ENCODE peak calls at places on chromosomes 2 and 18, in nine cellular contexts. I is Karpas-422, B is MM.1S, Z is HCT116, T is PC-3, Q is OCI-LY7, L is GM23338, W is GM23248, V is hepatocyte. S is an unnamed sample.

GRCh38 chr2:141003967-141004657 is 1126.7 kb downstream of the LRP1B start:
- DNase-seq in Z (no peak), T (no peak), Q (no peak), I (no peak), V (no peak), L (no peak), W (no peak), B (no peak), S (no peak)

GRCh38 chr2:98486374-98486981 is 41.8 kb downstream of the INPP4A start:
- DNase-seq in Z (no peak), W (peak; percentile 11), Q (peak; percentile 25), I (peak; percentile 49), B (peak; percentile 78), T (no peak), V (no peak), L (no peak), S (peak; percentile 25)

GRCh38 chr2:105604938-105605337 is 139.8 kb upstream of the NCK2 start:
- DNase-seq in B (no peak), I (no peak), V (no peak), L (no peak), Z (no peak), W (peak; percentile 13), Q (no peak), T (no peak), S (no peak)

GRCh38 chr2:138081225-138082073 is 117.2 kb downstream of the HNMT start:
- DNase-seq in W (no peak), T (peak; percentile 51), B (no peak), Z (no peak), V (no peak), I (no peak), L (no peak), Q (no peak), S (no peak)

GRCh38 chr18:2413352-2413751 is 158.0 kb downstream of the METTL4 start:
- DNase-seq in I (no peak), W (no peak), B (no peak), Z (no peak), V (no peak), Q (no peak), L (no peak), T (no peak), S (no peak)

GRCh38 chr2:34241905-34242740 is 643.0 kb upstream of the FAM98A start:
- DNase-seq in I (no peak), W (no peak), Q (no peak), T (no peak), V (peak; percentile 39), L (no peak), B (peak; percentile 27), Z (no peak), S (no peak)

GRCh38 chr18:50465211-50466153 is 90.6 kb downstream of the SKA1 start:
- DNase-seq in Q (no peak), W (no peak), I (no peak), T (no peak), V (no peak), L (no peak), Z (no peak), B (no peak), S (no peak)

GRCh38 chr2:117470311-117471095 is 344.0 kb upstream of the DDX18 start:
- DNase-seq in L (peak; percentile 93), W (peak; percentile 32), I (peak; percentile 92), Z (peak; percentile 6), Q (peak; percentile 63), T (peak; percentile 43), B (peak; percentile 64), V (peak; percentile 61), S (peak; percentile 4)

GRCh38 chr2:150860301-150860700 is 372.8 kb upstream of the RND3 start:
- DNase-seq in W (no peak), Z (no peak), T (peak; percentile 70), I (no peak), B (no peak), Q (no peak), V (no peak), L (no peak), S (no peak)

GRCh38 chr2:47083485-47083884 is 71.6 kb downstream of the STPG4 start:
- DNase-seq in V (no peak), Q (no peak), B (no peak), Z (no peak), I (no peak), T (no peak), W (no peak), L (no peak), S (no peak)

DNA sequence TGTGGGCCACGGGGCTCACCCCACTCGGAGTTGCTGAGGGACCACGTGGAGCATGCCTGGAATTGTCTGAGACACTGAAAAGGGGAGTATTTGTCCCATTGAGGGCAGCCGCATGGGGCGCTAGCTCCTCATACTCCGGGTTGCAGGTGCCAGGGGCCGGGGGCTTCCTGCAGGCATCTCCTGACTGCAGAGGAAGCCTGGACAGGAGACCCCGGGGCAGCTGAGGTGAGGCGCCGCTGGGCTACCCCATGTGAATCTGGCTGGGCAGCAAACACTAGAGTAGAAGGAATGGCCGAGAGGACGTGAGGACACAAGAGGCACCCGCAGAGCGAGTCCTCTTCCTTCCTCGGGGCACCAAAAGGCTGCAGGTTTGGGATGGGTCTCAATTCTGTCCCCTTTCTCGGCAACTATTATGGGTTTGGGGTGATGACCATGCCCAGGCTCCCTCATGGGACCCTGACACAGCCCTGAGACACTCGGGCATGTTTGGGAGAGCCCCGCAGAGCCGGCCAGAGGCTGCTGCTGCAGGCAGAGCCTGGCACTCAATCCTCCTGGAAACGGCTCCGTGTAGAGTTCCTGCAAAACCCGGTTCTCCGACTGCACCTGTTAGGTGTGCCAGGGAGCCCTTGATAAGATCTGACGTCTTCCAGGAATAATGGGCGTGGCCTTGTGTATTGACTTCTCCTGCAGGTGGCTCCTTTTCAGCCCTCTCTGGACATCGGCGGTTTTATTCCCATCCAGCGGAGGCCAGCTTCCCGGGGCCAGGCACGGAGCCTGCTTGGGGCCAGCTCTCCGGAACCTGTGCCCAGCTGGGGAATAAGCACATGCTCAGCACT is 77.0 kb downstream of the CTIF start:
- DNase-seq in T (no peak), B (no peak), Z (no peak), V (no peak), Q (no peak), L (peak; percentile 34), I (no peak), W (no peak), S (peak; percentile 57)
- H3K9me2 ChIP-seq in T (no peaks in the 10 kb centered on the region), B (no peaks in the 10 kb centered on the region), Z (no peaks in the 10 kb centered on the region), V (no peaks in the 10 kb centered on the region), Q (no peaks in the 10 kb centered on the region), L (no peaks in the 10 kb centered on the region), I (no peaks in the 10 kb centered on the region), W (no peaks in the 10 kb centered on the region), S (no peaks in the 10 kb centered on the region)

GRCh38 chr2:95297088-95297487 is at the start of gene KCNIP3:
- DNase-seq in Z (no peak), L (peak; percentile 55), W (no peak), I (no peak), Q (no peak), V (peak; percentile 66), T (peak; percentile 51), B (no peak), S (no peak)

GRCh38 chr2:95298471-95299111 is 1.4 kb downstream of the KCNIP3 start:
- DNase-seq in V (no peak), W (no peak), T (no peak), Z (no peak), L (no peak), Q (no peak), B (no peak), I (no peak), S (no peak)

GRCh38 chr2:95296036-95296435 is 1.1 kb upstream of the KCNIP3 start:
- DNase-seq in Z (no peak), T (no peak), V (no peak), W (no peak), B (no peak), Q (no peak), L (no peak), I (no peak), S (no peak)

GRCh38 chr2:95299961-95300360 is 2.8 kb downstream of the KCNIP3 start:
- DNase-seq in B (no peak), T (no peak), Q (no peak), W (no peak), I (no peak), Z (no peak), V (no peak), L (no peak), S (no peak)

DNA sequence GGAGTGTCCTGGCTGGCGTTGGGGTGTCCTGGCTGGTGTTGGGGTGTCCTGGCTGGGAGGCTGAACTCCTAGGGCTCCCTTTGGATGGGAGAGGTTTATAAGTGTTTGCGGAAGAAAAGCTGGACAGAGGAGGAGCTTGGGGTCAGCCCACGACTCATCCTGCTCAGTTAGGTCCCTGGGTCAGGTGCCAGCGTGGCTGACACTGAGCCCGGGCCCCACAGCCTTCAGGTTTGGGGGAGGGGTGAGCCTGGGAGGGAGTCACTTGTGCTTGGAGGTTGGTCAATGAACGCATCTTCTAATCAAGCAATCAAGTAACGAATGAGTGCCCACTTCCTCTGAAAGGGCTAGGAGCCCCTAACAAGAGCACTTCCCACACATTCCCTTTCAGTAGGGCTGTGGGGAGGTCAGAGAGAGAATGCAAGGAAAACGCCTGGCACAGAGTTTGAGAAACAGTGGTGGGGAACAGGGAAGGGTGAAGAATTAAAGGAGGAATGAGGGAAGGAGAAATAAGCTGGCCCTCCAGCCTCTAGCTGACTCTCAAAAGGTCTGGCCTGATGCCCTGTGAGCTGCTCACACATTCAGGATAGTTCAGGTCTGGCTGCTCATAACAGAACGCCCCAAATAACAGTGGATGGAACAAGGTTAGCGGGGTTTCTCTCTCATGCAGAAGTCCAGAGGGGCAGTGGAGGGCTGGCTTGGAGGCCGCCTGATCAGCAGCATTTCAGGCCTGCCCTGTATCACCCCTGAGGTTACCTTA is 670 bp downstream of the KCNIP3 start:
- DNase-seq in L (no peak), B (no peak), Z (no peak), I (no peak), V (no peak), Q (no peak), W (no peak), T (no peak), S (no peak)
- H3K4me3 ChIP-seq in L (peak overlapping the region; percentile 40), B (no peak overlapping the region), Z (no peak overlapping the region), I (no peak overlapping the region), V (no peak overlapping the region), Q (no peak overlapping the region), W (no peak overlapping the region), T (peak overlapping the region; percentile 54), S (no peak overlapping the region)

DNA sequence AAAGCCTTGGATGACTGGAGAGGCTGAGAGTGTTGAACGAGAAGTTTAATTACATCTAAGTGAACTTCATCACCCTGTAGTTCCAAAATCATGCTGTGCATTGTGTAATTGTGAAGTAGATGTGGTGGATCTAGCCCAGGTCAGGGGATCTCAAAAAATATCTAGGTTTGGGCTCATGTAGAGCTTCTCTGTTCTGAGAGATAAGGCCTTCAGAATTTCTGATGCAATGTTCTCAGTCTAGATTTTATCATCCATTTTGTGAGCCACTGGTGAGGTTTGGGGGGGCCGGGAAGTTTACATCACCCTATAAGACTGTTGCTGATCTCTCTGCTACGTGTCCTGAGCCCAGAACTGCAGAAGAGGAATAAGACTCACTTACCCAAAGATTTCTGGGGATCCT is 719.4 kb downstream of the SOCS6 start:
- DNase-seq in T (no peak), W (no peak), Z (no peak), Q (no peak), V (no peak), I (no peak), B (no peak), L (no peak), S (no peak)
- H3K79me2 ChIP-seq in T (no peaks in the 10 kb centered on the region), W (no peaks in the 10 kb centered on the region), Z (no peaks in the 10 kb centered on the region), Q (no peaks in the 10 kb centered on the region), V (no peaks in the 10 kb centered on the region), I (no peaks in the 10 kb centered on the region), B (no peaks in the 10 kb centered on the region), L (no peaks in the 10 kb centered on the region), S (no peaks in the 10 kb centered on the region)

DNA sequence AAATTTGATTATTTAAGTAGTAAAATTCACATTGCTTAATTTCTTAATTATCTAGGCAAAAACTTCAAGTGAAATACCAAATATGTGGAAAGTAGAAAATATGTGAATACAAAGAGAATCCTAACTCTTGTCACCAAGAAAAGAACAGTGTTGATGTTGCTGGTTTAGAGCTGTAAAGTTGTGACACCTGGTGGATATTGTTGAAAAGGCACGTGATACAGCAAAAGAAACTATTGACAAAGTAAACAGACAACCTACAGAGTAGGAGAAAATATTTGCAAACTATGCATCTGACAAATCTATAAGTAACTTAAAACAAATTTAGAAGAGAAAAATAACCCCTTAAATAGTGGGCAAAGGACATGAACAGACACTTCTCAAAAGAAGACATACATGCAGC is 25.6 kb upstream of the ZC3H15 start:
- DNase-seq in Z (no peak), T (peak; percentile 37), I (no peak), Q (peak; percentile 18), B (peak; percentile 52), V (peak; percentile 44), W (peak; percentile 42), L (peak; percentile 53), S (no peak)
- H3K9me2 ChIP-seq in Z (no peaks in the 10 kb centered on the region), T (no peaks in the 10 kb centered on the region), I (no peaks in the 10 kb centered on the region), Q (no peaks in the 10 kb centered on the region), B (no peaks in the 10 kb centered on the region), V (no peaks in the 10 kb centered on the region), W (no peaks in the 10 kb centered on the region), L (no peaks in the 10 kb centered on the region), S (no peaks in the 10 kb centered on the region)

S was measured in PC-9.